ENCODE peak calls at places on chromosomes 6 and 20, in seven cellular contexts. M is lower leg skin, V is upper lobe of left lung, E is transverse colon, P is hepatocyte, W is suprapubic skin, C is HFFc6. Z is an unnamed sample.

GRCh38 chr6:40717411-40718057 is 130.4 kb upstream of the LRFN2 start:
- DNase-seq in P (no peak), V (no peak), C (no peak), M (no peak), E (no peak), W (no peak), Z (no peak)

GRCh38 chr6:134026597-134026996 is 25.8 kb downstream of the SLC2A12 start:
- DNase-seq in C (no peak), E (no peak), P (peak; percentile 23), M (no peak), W (no peak), V (no peak), Z (no peak)

GRCh38 chr20:47224857-47225256 is 131.6 kb downstream of the ZMYND8 start:
- DNase-seq in V (no peak), P (no peak), W (no peak), M (no peak), C (no peak), E (no peak), Z (no peak)

GRCh38 chr6:11744753-11745152 is 33.9 kb downstream of the ADTRP start:
- DNase-seq in C (no peak), M (peak; percentile 88), V (peak; percentile 54), W (peak; percentile 82), E (peak; percentile 62), P (peak; percentile 50), Z (peak; percentile 51)

GRCh38 chr20:20782221-20782620 is 69.8 kb upstream of the RALGAPA2 start:
- DNase-seq in P (no peak), M (no peak), E (no peak), V (no peak), C (no peak), W (no peak), Z (peak; percentile 21)

GRCh38 chr20:63234693-63235398 is 859 bp upstream of the BIRC7 start:
- DNase-seq in E (peak; percentile 19), M (no peak), C (no peak), P (peak; percentile 74), W (no peak), V (no peak), Z (no peak)

GRCh38 chr6:139181236-139181635 is 46.4 kb downstream of the HECA start:
- DNase-seq in V (no peak), C (no peak), M (no peak), P (no peak), W (no peak), E (no peak), Z (no peak)

GRCh38 chr6:109998159-109998785 is 20.2 kb downstream of the GPR6 start:
- DNase-seq in P (no peak), E (no peak), C (no peak), M (no peak), V (no peak), W (no peak), Z (no peak)

GRCh38 chr6:157669747-157670216 is 153.3 kb upstream of the SNX9 start:
- DNase-seq in C (peak; percentile 66), W (peak; percentile 92), P (peak; percentile 84), M (peak; percentile 78), V (peak; percentile 75), E (peak; percentile 79), Z (peak; percentile 78)

GRCh38 chr20:25011831-25012241 is 19.3 kb upstream of the APMAP start:
- DNase-seq in V (peak; percentile 29), C (no peak), W (peak; percentile 56), P (no peak), E (peak; percentile 1), M (no peak), Z (no peak)

GRCh38 chr6:139917943-139918342 is 543.5 kb upstream of the CITED2 start:
- DNase-seq in P (no peak), M (no peak), C (no peak), E (no peak), W (no peak), V (no peak), Z (no peak)

GRCh38 chr6:76124010-76124409 is 51.5 kb upstream of the IMPG1 start:
- DNase-seq in P (no peak), W (no peak), E (no peak), M (no peak), C (no peak), V (no peak), Z (no peak)

GRCh38 chr20:17835941-17836861 is 132.4 kb downstream of the SNX5 start:
- DNase-seq in P (peak; percentile 73), W (peak; percentile 90), E (peak; percentile 47), V (no peak), M (peak; percentile 66), C (peak; percentile 56), Z (peak; percentile 88)

GRCh38 chr6:132270745-132271414 is 130.4 kb downstream of the MOXD1 start:
- DNase-seq in W (no peak), P (peak; percentile 43), M (no peak), C (no peak), V (no peak), E (no peak), Z (no peak)

GRCh38 chr20:50256577-50256976 is 65.9 kb downstream of the CEBPB start:
- DNase-seq in W (no peak), V (no peak), E (no peak), C (no peak), P (no peak), M (no peak), Z (no peak)

GRCh38 chr20:5667703-5668528 is 82.3 kb upstream of the SHLD1 start:
- DNase-seq in M (no peak), W (no peak), P (no peak), V (no peak), C (no peak), E (no peak), Z (no peak)

GRCh38 chr6:149170564-149171452 is 146.7 kb upstream of the TAB2 start:
- DNase-seq in C (no peak), E (peak; percentile 13), P (peak; percentile 33), W (no peak), V (no peak), M (no peak), Z (peak; percentile 44)

GRCh38 chr6:132687306-132687705 is 26.5 kb downstream of the VNN1 start:
- DNase-seq in P (no peak), W (no peak), V (no peak), E (no peak), M (no peak), C (peak; percentile 40), Z (no peak)

GRCh38 chr6:75467906-75468460 is 25.6 kb downstream of the FILIP1 start:
- DNase-seq in P (no peak), V (no peak), M (no peak), C (no peak), E (no peak), W (no peak), Z (no peak)

GRCh38 chr6:150894935-150895686 is 29.6 kb downstream of the MTHFD1L start:
- DNase-seq in V (no peak), C (no peak), M (no peak), E (no peak), W (peak; percentile 37), P (peak; percentile 31), Z (no peak)
- TF ChIP-seq CTCF in V (no peak), C (peak; percentile 35), M (no peak), E (no peak), W (no peak), P (no peak), Z (no peak)

GRCh38 chr6:31898200-31899011 is 908 bp upstream of the EHMT2 start:
- DNase-seq in M (no peak), E (peak; percentile 41), V (peak; percentile 46), P (peak; percentile 69), W (no peak), C (peak; percentile 20), Z (no peak)
- TF ChIP-seq CTCF in M (no peak), E (no peak), V (no peak), P (no peak), W (no peak), C (no peak), Z (no peak)

GRCh38 chr6:33390767-33391277 is 801 bp upstream of the KIFC1 start:
- DNase-seq in M (no peak), W (no peak), P (no peak), V (no peak), E (no peak), C (no peak), Z (no peak)
- TF ChIP-seq CTCF in M (no peak), W (no peak), P (no peak), V (no peak), E (no peak), C (no peak), Z (no peak)

GRCh38 chr6:33607784-33608161 is 13.3 kb upstream of the ITPR3 start:
- DNase-seq in E (peak; percentile 68), P (no peak), M (no peak), C (no peak), W (peak; percentile 74), V (peak; percentile 60), Z (no peak)
- TF ChIP-seq CTCF in E (peak; percentile 21), P (no peak), M (no peak), C (peak; percentile 56), W (peak; percentile 21), V (no peak), Z (no peak)

DNA sequence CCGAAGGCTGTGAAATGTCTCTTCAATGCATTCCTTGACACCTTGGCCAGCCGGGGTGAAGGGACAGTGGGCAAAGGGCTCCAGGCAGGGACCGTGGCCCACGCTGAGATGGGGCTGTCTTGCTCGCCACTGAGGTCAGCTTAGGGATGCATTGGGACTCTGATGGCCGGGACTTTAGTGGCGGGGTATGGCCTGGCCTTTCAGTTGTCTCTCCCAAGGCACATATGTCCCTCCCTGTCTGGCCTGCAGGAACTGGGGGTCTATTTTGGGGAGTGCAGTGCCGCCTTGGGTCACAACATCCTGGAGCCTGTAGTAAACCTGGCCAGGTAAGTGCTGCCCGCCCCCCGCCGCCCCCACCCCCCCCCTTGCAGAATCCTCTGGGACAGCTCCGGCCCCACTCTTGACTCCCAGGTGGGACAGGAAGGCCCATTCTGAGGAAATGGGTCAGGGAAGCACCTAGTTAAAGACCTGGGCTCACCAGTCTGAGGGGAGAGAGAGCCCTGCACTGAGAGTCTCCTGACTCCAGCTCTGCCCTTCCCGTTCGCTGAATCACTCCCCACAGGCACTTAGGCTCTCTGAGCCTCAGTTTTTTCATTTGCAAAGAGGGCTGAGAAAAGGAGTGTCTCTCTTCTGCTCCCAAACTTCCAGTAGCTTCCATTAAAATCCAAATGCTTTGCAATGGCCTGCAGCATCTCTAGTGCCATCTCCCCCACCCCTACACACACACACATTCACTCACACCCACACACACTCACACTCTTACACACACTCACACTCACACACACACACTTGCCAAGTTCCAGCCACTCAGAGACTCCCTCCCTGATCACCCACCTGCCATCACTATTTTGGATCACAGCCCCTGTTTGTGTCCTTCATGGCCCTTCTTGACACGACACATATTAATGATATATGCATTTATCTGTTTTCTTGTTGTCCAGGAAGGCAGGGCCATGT is 33.1 kb downstream of the RAB44 start:
- DNase-seq in C (no peak), V (no peak), E (no peak), W (no peak), M (no peak), P (no peak), Z (no peak)
- TF ChIP-seq CTCF in C (no peak), V (no peak), E (no peak), W (no peak), M (no peak), P (no peak), Z (no peak)

GRCh38 chr6:164897523-164898094 is 411.8 kb downstream of the C6orf118 start:
- DNase-seq in W (no peak), E (no peak), V (no peak), P (no peak), M (no peak), C (no peak), Z (no peak)
- TF ChIP-seq CTCF in W (no peak), E (no peak), V (no peak), P (no peak), M (no peak), C (no peak), Z (no peak)